ENCODE peak calls at places on chromosomes 12 and 14, in five cellular contexts. S, T, U, V and P are unnamed samples.

GRCh38 chr12:110269622-110270124 is 11.4 kb upstream of the ATP2A2 start:
- DNase-seq in S (peak), T (no peak), U (no peak), V (no peak), P (no peak)

GRCh38 chr12:111455448-111456320 is 50.0 kb downstream of the SH2B3 start:
- DNase-seq in S (no peak), T (no peak), U (no peak), V (peak), P (no peak)

GRCh38 chr12:100364334-100364733 is 7.5 kb downstream of the SLC17A8 start:
- DNase-seq in S (no peak), T (no peak), U (no peak), V (no peak), P (no peak)

GRCh38 chr12:26564391-26564790 is 268.6 kb downstream of the ITPR2 start:
- DNase-seq in S (no peak), T (no peak), U (no peak), V (no peak), P (no peak)

GRCh38 chr14:99589031-99589441 is 15.0 kb downstream of the CCDC85C start:
- DNase-seq in S (no peak), T (no peak), U (no peak), V (no peak), P (no peak)

GRCh38 chr12:121610239-121611149 is 15.8 kb upstream of the ORAI1 start:
- DNase-seq in S (no peak), T (peak), U (no peak), V (peak), P (no peak)

GRCh38 chr14:49966304-49966809 is 73.5 kb downstream of the ARF6 start:
- DNase-seq in S (no peak), T (peak), U (no peak), V (peak), P (no peak)

GRCh38 chr14:93103392-93104080 is 12.2 kb downstream of the ITPK1 start:
- DNase-seq in S (no peak), T (no peak), U (no peak), V (peak), P (no peak)

GRCh38 chr14:93717222-93717967 is 70.9 kb downstream of the PRIMA1 start:
- DNase-seq in S (peak), T (no peak), U (no peak), V (no peak), P (no peak)

GRCh38 chr12:92439397-92439779 is 263.4 kb upstream of the PLEKHG7 start:
- DNase-seq in S (peak), T (no peak), U (no peak), V (no peak), P (no peak)

GRCh38 chr12:63419119-63419518 is 249.2 kb downstream of the DPY19L2 start:
- DNase-seq in S (no peak), T (no peak), U (no peak), V (no peak), P (no peak)

GRCh38 chr12:104738371-104738710 is 219.7 kb downstream of the SLC41A2 start:
- DNase-seq in S (no peak), T (no peak), U (no peak), V (no peak), P (no peak)

GRCh38 chr12:6434205-6435180 is 10.3 kb upstream of the CD27 start:
- DNase-seq in S (peak), T (no peak), U (no peak), V (peak), P (no peak)

GRCh38 chr12:119940881-119941280 is 48.2 kb upstream of the BICDL1 start:
- DNase-seq in S (no peak), T (no peak), U (no peak), V (no peak), P (no peak)

GRCh38 chr12:2958432-2959193 is 584 bp upstream of the TEAD4 start:
- DNase-seq in S (peak), T (peak), U (no peak), V (no peak), P (no peak)
- H3K4me3 ChIP-seq in S (peak), T (peak), U (no peak), V (peak), P (peak)

GRCh38 chr12:87311206-87311605 is 718.0 kb downstream of the C12orf50 start:
- DNase-seq in S (no peak), T (no peak), U (no peak), V (no peak), P (no peak)
- H3K4me3 ChIP-seq in S (no peak), T (no peak), U (no peak), V (no peak), P (no peak)

GRCh38 chr14:102090713-102091112 is 3.9 kb upstream of the HSP90AA1 start:
- DNase-seq in S (no peak), T (no peak), U (no peak), V (no peak), P (no peak)
- H3K4me3 ChIP-seq in S (no peak), T (no peak), U (no peak), V (no peak), P (no peak)

DNA sequence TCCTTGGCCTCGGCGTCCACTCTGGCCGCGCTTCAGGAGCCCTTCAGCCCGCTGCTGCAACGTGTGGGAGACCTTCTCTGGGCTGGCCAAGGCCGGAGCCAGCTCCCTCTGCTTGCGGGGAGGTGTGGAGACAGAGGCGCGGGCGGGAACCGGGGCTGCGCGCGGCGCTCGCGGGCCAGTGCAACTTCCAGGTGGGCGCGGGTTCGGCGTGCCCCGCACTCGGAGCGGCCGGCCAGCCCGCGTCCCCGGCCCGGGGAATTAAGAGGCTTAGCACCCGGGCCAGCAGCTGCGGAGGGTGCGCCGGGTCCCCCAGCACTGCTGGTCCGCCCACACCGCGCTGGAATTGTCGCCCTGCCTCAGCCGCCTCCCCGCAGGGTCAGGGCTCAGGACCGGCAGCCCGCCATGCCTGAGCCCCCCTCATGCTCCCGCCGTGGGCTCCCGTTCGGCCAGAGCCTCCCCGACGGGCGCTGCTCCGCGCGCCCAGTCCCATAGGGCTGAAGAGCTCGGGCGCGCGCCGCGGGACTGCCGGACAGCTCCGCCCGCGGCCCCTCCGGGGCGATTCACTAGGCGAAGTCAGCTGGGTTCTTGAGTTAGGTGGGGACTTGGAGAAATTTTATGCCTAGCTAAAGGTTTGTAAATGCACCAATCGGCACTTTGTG is 673.9 kb downstream of the SLC16A7 start:
- DNase-seq in S (no peak), T (no peak), U (no peak), V (peak), P (no peak)
- H3K4me3 ChIP-seq in S (no peak), T (no peak), U (no peak), V (no peak), P (no peak)

GRCh38 chr14:73753887-73754880 is 40.0 kb upstream of the PNMA1 start:
- DNase-seq in S (no peak), T (no peak), U (no peak), V (no peak), P (no peak)
- H3K4me3 ChIP-seq in S (peak), T (no peak), U (no peak), V (no peak), P (peak)

DNA sequence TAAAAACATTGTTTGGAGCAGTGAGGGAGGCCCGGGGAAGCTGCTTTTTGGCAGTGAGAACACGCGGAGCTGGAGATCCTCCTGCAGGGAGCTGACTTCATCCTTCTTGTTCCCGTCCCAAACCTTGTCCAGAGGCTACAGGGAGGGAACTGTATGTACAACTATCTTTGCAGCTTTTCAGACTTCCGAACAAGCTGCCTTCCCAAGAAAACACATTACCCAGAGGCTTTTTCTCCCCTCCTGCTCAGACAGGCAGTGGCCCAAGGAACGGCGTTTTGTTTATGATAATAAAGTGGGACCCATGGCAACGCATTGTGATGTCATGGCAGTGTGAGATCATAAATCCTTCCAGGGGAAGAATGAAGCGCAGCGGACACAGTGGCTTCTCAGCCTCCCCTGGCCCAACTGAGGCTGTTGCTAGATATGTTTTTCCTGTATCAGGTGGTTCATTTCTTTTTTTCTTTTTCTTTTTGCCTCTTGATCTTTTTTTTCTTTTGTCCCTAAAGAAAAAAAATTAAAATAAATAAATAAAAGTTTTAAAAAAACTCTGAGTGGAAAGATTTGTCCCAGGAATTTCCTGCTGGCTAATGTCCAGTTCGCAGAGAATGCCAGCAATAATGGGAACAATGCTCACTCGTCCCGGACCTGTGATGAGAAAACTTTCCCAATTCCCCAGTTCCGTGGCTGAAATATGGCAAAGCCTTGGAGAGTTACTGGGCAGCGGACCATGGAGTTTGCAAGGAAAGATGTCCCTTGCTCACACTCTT is 103.5 kb upstream of the MAP1LC3B2 start:
- DNase-seq in S (peak), T (peak), U (peak), V (no peak), P (peak)
- H3K4me3 ChIP-seq in S (peak), T (no peak), U (no peak), V (no peak), P (peak)

GRCh38 chr12:1444142-1444516 is 150.3 kb downstream of the FBXL14 start:
- DNase-seq in S (no peak), T (no peak), U (no peak), V (no peak), P (no peak)
- H3K4me3 ChIP-seq in S (peak), T (no peak), U (no peak), V (no peak), P (no peak)

DNA sequence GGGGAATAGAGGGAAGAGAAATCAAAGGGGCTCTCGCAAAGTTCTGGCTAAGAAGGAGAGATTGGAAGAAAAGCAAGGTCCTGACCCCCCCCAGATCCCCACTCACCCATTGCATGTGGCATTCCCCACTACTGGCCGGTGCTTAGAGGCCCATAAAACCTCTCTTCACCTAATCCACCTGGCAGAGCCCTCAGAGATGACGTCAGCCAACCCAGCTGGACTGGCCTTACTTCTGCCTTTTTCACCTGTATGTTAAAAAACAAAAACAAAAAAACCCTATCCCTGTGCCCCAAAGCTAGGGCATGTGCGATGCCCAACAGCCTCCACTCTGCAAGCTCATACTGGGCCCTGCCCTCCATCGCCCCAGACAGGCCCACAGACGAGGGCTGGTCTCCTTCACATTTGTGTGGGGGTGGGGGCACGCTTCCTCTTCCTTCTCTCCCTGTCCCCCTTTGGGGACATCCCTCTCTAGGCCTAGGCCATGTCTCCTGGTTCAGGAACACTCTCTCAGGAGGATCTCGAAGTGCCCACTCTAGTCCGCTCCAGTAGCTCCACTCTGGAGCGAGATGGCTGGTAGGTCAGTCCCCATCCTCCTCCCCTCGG is 37.2 kb downstream of the FIGNL2 start:
- DNase-seq in S (no peak), T (no peak), U (no peak), V (peak), P (no peak)
- H3K4me3 ChIP-seq in S (no peak), T (no peak), U (no peak), V (no peak), P (no peak)

DNA sequence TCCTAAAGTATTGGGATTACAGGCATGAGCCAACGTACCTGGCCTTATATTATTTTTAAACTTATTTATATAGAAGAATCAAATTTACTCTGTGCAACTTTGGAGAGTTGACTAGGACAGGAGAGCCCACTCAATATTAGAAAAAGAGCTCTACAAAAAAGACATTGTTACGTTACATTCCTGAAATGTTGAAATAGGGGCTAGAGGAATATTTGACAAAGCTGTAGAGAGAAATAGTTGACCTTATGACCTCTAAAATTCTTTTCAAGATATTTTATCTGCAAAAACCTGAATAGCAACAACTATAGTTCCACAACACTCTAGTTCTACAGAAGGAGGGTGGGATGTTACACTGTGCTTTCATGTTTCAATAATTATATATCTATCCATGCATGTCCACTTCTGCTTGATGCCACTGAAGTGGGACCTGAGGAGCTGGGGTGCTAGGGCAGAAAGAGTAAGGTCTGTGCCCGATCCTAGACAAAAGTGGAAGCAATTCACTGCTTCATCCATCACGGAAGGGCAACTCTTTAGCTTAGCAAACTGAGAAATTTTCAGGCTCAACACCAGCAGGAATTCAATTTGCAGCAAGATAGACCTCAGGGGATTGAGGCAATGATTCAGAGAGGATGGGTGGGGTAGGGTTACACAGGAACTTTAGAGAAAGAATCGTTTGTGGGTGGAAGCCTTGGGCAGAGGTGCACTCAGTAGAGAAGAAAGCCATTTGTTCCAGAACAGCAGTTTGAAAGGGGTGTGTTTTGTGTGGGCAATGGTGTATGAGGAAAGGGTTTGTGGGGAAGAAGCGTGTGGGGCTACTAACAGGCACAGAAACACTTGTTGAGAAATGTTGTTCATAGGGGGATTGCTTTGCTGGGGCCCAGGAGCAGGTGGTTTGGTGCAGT is 16.0 kb upstream of the RNASE10 start:
- DNase-seq in S (no peak), T (no peak), U (no peak), V (no peak), P (no peak)
- H3K4me3 ChIP-seq in S (no peak), T (no peak), U (no peak), V (no peak), P (no peak)

GRCh38 chr12:40033260-40033649 is 72.6 kb downstream of the SLC2A13 start:
- DNase-seq in S (no peak), T (peak), U (no peak), V (peak), P (no peak)
- H3K4me3 ChIP-seq in S (no peak), T (no peak), U (no peak), V (no peak), P (no peak)